ENCODE peak calls at places on chromosomes 4 and X, in seven cellular contexts. K is lung, O is bronchial epithelial cell, F is GM23338, M is fibroblast of the aortic adventitia, T is fibroblast of mammary gland, Z is lower leg skin. X is an unnamed sample.

GRCh38 chrX:19568422-19568821 is 53.1 kb upstream of the MAP3K15 start:
- DNase-seq in O (no peak), F (no peak), T (no peak), Z (no peak), K (no peak), M (no peak), X (no peak)

GRCh38 chrX:55008571-55009358 is 8.6 kb downstream of the APEX2 start:
- DNase-seq in O (peak; percentile 79), M (peak; percentile 60), T (peak; percentile 40), Z (no peak), K (no peak), F (no peak), X (peak; percentile 80)

GRCh38 chr4:38565271-38566199 is 98.5 kb upstream of the KLF3 start:
- DNase-seq in T (peak; percentile 36), O (peak; percentile 92), M (peak; percentile 89), F (no peak), K (no peak), Z (peak; percentile 38), X (peak; percentile 93)

GRCh38 chr4:38511702-38512101 is 152.3 kb upstream of the KLF3 start:
- DNase-seq in F (no peak), Z (no peak), M (no peak), K (no peak), O (no peak), T (no peak), X (no peak)

GRCh38 chrX:12080265-12080664 is 58.0 kb upstream of the FRMPD4 start:
- DNase-seq in O (peak; percentile 43), T (peak; percentile 54), Z (no peak), F (peak; percentile 72), M (peak; percentile 69), K (no peak), X (peak; percentile 44)

GRCh38 chr4:159484861-159485260 is 382.0 kb downstream of the RAPGEF2 start:
- DNase-seq in T (no peak), F (no peak), O (peak; percentile 63), M (peak; percentile 14), K (no peak), Z (no peak), X (peak; percentile 78)

GRCh38 chrX:37455381-37455780 is 106.2 kb downstream of the PRRG1 start:
- DNase-seq in O (peak; percentile 33), Z (no peak), M (no peak), F (no peak), K (no peak), T (no peak), X (no peak)

GRCh38 chr4:100828986-100829685 is 311.3 kb upstream of the EMCN start:
- DNase-seq in M (peak; percentile 51), T (peak; percentile 53), F (no peak), O (peak; percentile 74), Z (no peak), K (no peak), X (peak; percentile 68)

GRCh38 chrX:11427082-11428033 is 134.1 kb downstream of the AMELX start:
- DNase-seq in M (peak; percentile 23), K (no peak), T (peak; percentile 32), F (peak; percentile 48), Z (peak; percentile 27), O (no peak), X (no peak)

GRCh38 chr4:186557061-186557460 is 1.7 kb upstream of the MTNR1A start:
- DNase-seq in F (no peak), M (no peak), Z (no peak), T (peak; percentile 28), O (no peak), K (no peak), X (no peak)

GRCh38 chrX:20374866-20375530 is 108.3 kb upstream of the RPS6KA3 start:
- DNase-seq in M (peak; percentile 15), T (peak; percentile 6), K (no peak), O (peak; percentile 54), F (no peak), Z (no peak), X (peak; percentile 43)

GRCh38 chr4:55170462-55170861 is 45.1 kb upstream of the KDR start:
- DNase-seq in Z (no peak), F (no peak), T (no peak), M (no peak), K (no peak), O (no peak), X (peak; percentile 23)

GRCh38 chrX:78124304-78124703 is 15.1 kb downstream of the TAF9B start:
- DNase-seq in Z (no peak), T (no peak), F (no peak), O (no peak), K (no peak), M (peak; percentile 13), X (no peak)

GRCh38 chrX:78123190-78123589 is 16.3 kb downstream of the TAF9B start:
- DNase-seq in Z (no peak), M (peak; percentile 47), O (peak; percentile 64), T (peak; percentile 67), K (no peak), F (no peak), X (peak; percentile 68)

GRCh38 chrX:78116365-78116764 is 12.3 kb downstream of the PGK1 start:
- DNase-seq in F (no peak), M (no peak), Z (no peak), K (no peak), O (no peak), T (no peak), X (no peak)

GRCh38 chrX:78118628-78119027 is 14.6 kb downstream of the PGK1 start:
- DNase-seq in K (no peak), O (no peak), Z (no peak), M (no peak), F (no peak), T (no peak), X (no peak)

GRCh38 chrX:78119521-78120227 is 15.6 kb downstream of the PGK1 start:
- DNase-seq in M (no peak), T (no peak), Z (no peak), K (no peak), F (peak; percentile 27), O (no peak), X (no peak)
- TF ChIP-seq CTCF in M (peak; percentile 30), T (no peak), Z (no peak), K (no peak), F (peak; percentile 33), O (no peak), X (peak; percentile 31)

DNA sequence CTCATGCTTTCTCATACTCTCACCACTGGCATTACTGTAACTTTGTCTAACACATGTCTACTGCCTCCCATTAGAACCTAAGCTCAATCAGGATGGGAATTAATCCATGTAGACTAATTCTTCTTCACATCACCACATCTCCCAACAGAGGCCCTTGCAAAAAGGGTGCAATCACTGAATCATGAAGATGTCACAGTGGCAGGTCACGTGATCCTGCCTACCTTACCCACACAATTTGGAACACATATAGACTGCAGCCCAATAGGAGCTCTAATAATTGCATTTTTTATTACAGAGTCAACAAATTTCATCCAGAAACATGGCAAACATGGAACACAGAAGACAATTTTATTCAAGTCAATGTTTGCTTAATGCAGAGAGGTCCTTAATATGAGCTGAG is 146.6 kb downstream of the NR3C2 start:
- DNase-seq in K (no peak), F (no peak), Z (no peak), O (no peak), M (no peak), T (no peak), X (no peak)
- H3K4me3 ChIP-seq in K (no peak overlapping the region), F (no peak overlapping the region), Z (no peak overlapping the region), O (no peak overlapping the region), M (no peak overlapping the region), T (no peak overlapping the region), X (no peak overlapping the region)

DNA sequence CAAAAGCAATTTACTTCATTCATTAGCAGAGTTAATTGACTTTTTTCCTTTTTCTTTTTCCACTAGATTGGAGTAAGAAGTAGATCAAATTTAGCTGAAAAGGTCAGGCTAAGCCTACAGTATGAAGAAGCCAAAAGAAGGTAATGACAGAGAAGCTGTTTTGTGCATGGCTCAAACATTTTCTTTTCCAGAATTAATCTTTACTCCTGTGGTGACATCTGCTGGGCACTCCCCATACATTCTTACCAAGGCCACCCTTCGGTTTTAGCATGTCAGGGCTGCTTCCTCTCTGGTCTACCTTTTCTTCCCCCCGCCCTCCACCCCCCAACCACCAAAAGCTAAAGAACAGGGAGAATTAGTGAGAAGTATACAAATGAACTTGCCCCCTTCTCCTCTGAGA is 70.2 kb downstream of the CLDN22 start:
- DNase-seq in K (no peak), T (peak; percentile 42), Z (no peak), F (peak; percentile 60), M (peak; percentile 60), O (peak; percentile 27), X (peak; percentile 55)
- TF ChIP-seq CTCF in K (peak; percentile 26), T (peak; percentile 35), Z (no peak), F (peak; percentile 62), M (peak; percentile 46), O (peak; percentile 43), X (peak; percentile 62)

GRCh38 chr4:120520761-120521160 is 401.8 kb downstream of the PRDM5 start:
- DNase-seq in T (no peak), M (no peak), F (no peak), Z (no peak), K (no peak), O (no peak), X (no peak)

DNA sequence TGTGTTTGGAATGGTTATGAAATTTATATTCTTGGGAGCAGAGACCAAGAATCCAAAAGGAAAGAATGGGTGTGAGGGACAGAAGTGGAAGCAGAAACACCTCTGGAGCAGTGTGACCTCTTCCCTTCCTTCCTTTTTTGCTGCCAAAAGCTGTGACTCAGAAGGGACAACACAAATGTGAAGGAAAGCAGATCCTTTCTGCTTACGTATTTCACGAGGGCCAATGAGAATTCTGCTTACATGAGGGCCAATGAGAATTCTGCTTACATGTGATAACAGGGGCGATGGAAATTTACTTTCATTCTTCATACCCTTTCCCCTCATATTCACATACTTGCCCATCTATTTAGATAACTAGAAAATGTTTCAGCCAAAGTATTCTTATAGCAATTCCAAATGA is 404.6 kb downstream of the PRDM5 start:
- DNase-seq in O (peak; percentile 77), F (peak; percentile 39), K (no peak), M (peak; percentile 97), T (peak; percentile 91), Z (no peak), X (peak; percentile 45)
- H3K4me3 ChIP-seq in O (peak overlapping the region; percentile 7), F (no peak overlapping the region), K (no peak overlapping the region), M (peak overlapping the region; percentile 47), T (no peak overlapping the region), Z (no peak overlapping the region), X (no peak overlapping the region)

DNA sequence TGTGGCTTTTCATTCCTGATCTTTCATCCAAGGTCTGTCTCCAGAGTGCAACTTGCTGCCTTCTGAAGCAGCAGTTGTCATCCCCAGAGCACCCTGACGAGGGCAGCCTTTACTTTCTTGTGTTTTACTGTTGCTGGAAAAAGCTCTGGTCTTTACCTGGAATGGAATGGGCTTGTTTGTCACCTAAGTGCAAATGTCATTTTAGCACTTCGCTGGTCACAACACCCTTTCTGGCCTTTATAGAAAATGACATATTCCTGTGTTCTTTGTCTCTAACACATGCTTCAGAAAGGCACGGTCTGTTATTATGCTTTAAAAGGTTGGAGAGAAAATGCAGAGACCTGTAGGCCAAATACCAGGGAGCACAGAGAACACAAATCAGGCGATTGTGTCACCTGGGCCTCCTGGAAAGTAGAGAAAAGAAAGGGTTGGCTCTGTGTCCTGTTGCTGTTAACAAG is 332.7 kb upstream of the IGFBP7 start:
- DNase-seq in Z (no peak), K (no peak), O (peak; percentile 47), M (peak; percentile 36), F (peak; percentile 83), T (peak; percentile 31), X (peak; percentile 64)
- TF ChIP-seq CTCF in Z (no peak), K (no peak), O (peak; percentile 84), M (peak; percentile 71), F (peak; percentile 94), T (peak; percentile 63), X (peak; percentile 91)